ENCODE peak calls at places on chromosomes 3 and 15, in nine cellular contexts. V is fibroblast of lung; X is right cardiac atrium; B is Karpas-422; I is WERI-Rb-1; P is body of pancreas; U is HepG2; W is pancreas; Z is CD4-positive, alpha-beta T cell. F is an unnamed sample.
A peak's percentile ranks its signal among the peaks of the same experiment; 100 is the strongest.

GRCh38 chr15:100661161-100661560 is 58.8 kb downstream of the ASB7 start:
- DNase-seq in B (peak; percentile 19), Z (no peak), V (no peak), I (no peak), P (no peak), X (no peak), W (no peak), U (no peak), F (no peak)

GRCh38 chr3:172839679-172840078 is 89.2 kb downstream of the ECT2 start:
- DNase-seq in V (no peak), W (peak; percentile 24), X (no peak), P (peak; percentile 7), Z (no peak), I (no peak), U (no peak), B (no peak), F (no peak)

GRCh38 chr3:194257916-194258668 is 93.0 kb downstream of the CPN2 start:
- DNase-seq in B (no peak), W (no peak), I (no peak), P (no peak), X (no peak), U (no peak), Z (no peak), V (no peak), F (no peak)

GRCh38 chr3:157271283-157271882 is 111.4 kb upstream of the CCNL1 start:
- DNase-seq in X (no peak), P (no peak), U (no peak), V (no peak), Z (no peak), I (no peak), B (peak; percentile 42), W (no peak), F (no peak)

GRCh38 chr15:31037731-31038477 is 46.5 kb upstream of the MTMR10 start:
- DNase-seq in Z (no peak), I (no peak), U (no peak), V (no peak), X (no peak), B (no peak), P (no peak), W (no peak), F (no peak)

GRCh38 chr15:92681141-92681622 is 25.6 kb upstream of the FAM174B start:
- DNase-seq in B (no peak), V (peak; percentile 76), I (no peak), W (no peak), U (no peak), X (no peak), Z (no peak), P (peak; percentile 47), F (peak; percentile 55)

GRCh38 chr3:10709110-10709781 is 106.8 kb upstream of the SLC6A11 start:
- DNase-seq in I (peak; percentile 28), P (no peak), W (no peak), Z (no peak), V (no peak), U (no peak), X (no peak), B (no peak), F (no peak)

GRCh38 chr15:101561584-101561906 is 72.0 kb upstream of the PCSK6 start:
- DNase-seq in Z (no peak), B (no peak), I (no peak), W (no peak), V (no peak), X (no peak), P (no peak), U (no peak), F (no peak)

GRCh38 chr3:194687638-194688206 is 2.0 kb downstream of the FAM43A start:
- DNase-seq in I (no peak), Z (peak; percentile 53), B (peak; percentile 95), V (peak; percentile 69), W (peak; percentile 41), U (no peak), P (peak; percentile 48), X (peak; percentile 90), F (no peak)

GRCh38 chr3:39065197-39065596 is 13.4 kb downstream of the WDR48 start:
- DNase-seq in B (peak; percentile 84), P (no peak), Z (no peak), V (peak; percentile 68), X (no peak), W (no peak), U (peak; percentile 29), I (peak; percentile 27), F (peak; percentile 2)

GRCh38 chr3:174083706-174084105 is 686.2 kb downstream of the NLGN1 start:
- DNase-seq in Z (no peak), I (no peak), V (no peak), B (no peak), X (no peak), U (no peak), P (no peak), W (no peak), F (no peak)

GRCh38 chr3:53159415-53160135 is 1.4 kb upstream of the PRKCD start:
- DNase-seq in P (peak; percentile 96), B (no peak), V (no peak), Z (no peak), W (peak; percentile 95), I (no peak), U (peak; percentile 95), X (no peak), F (no peak)

GRCh38 chr3:172641291-172641690 is 69.6 kb downstream of the NCEH1 start:
- DNase-seq in X (no peak), U (no peak), V (no peak), B (peak; percentile 27), I (no peak), Z (no peak), P (no peak), W (no peak), F (no peak)

GRCh38 chr3:58065700-58066167 is 57.5 kb downstream of the FLNB start:
- DNase-seq in P (peak; percentile 60), I (no peak), V (peak; percentile 33), X (no peak), Z (no peak), U (peak; percentile 84), W (peak; percentile 47), B (no peak), F (peak; percentile 50)

GRCh38 chr3:29978036-29978435 is 628.4 kb upstream of the TGFBR2 start:
- DNase-seq in P (no peak), X (no peak), V (peak; percentile 32), W (no peak), I (no peak), B (no peak), Z (no peak), U (no peak), F (no peak)

GRCh38 chr3:72830452-72831217 is 17.6 kb downstream of the SHQ1 start:
- DNase-seq in W (no peak), Z (no peak), V (peak; percentile 76), X (no peak), B (no peak), P (no peak), I (no peak), U (no peak), F (no peak)

GRCh38 chr15:29090617-29091466 is 178.8 kb downstream of the NSMCE3 start:
- DNase-seq in W (no peak), I (peak; percentile 55), V (no peak), Z (peak; percentile 46), U (peak; percentile 12), B (peak; percentile 77), X (no peak), P (no peak), F (peak; percentile 19)

GRCh38 chr15:49370782-49371181 is 52.3 kb upstream of the FGF7 start:
- DNase-seq in Z (no peak), P (no peak), U (no peak), W (no peak), V (peak; percentile 8), I (no peak), B (no peak), X (no peak), F (no peak)

GRCh38 chr3:61417352-61417751 is 144.0 kb upstream of the PTPRG start:
- DNase-seq in Z (no peak), P (no peak), U (no peak), I (no peak), X (no peak), V (peak; percentile 17), W (no peak), B (no peak), F (no peak)

GRCh38 chr3:185207931-185208746 is 45.7 kb downstream of the EHHADH start:
- DNase-seq in I (no peak), Z (no peak), U (no peak), P (no peak), V (peak; percentile 91), W (no peak), B (peak; percentile 84), X (no peak), F (no peak)

GRCh38 chr15:22980189-22981136 is at the start of gene CYFIP1:
- DNase-seq in Z (no peak), B (no peak), U (peak; percentile 68), V (peak; percentile 88), X (peak; percentile 96), I (peak; percentile 34), W (peak; percentile 89), P (peak; percentile 92), F (peak; percentile 79)

GRCh38 chr3:70433091-70433490 is 120.7 kb upstream of the MDFIC2 start:
- DNase-seq in X (no peak), P (no peak), B (no peak), I (no peak), V (peak; percentile 37), Z (no peak), U (no peak), W (no peak), F (no peak)

GRCh38 chr3:166510382-166510781 is 673.2 kb upstream of the BCHE start:
- DNase-seq in V (no peak), I (peak; percentile 60), B (no peak), X (no peak), W (no peak), U (no peak), Z (no peak), P (no peak), F (peak; percentile 66)
- H3K9me3 ChIP-seq in V (no peaks in the 10 kb centered on the region), I (no peaks in the 10 kb centered on the region), B (no peaks in the 10 kb centered on the region), X (no peaks in the 10 kb centered on the region), W (no peaks in the 10 kb centered on the region), U (no peaks in the 10 kb centered on the region), Z (peaks cover 7% of the 10 kb centered on the region), P (no peaks in the 10 kb centered on the region), F (no peaks in the 10 kb centered on the region)

DNA sequence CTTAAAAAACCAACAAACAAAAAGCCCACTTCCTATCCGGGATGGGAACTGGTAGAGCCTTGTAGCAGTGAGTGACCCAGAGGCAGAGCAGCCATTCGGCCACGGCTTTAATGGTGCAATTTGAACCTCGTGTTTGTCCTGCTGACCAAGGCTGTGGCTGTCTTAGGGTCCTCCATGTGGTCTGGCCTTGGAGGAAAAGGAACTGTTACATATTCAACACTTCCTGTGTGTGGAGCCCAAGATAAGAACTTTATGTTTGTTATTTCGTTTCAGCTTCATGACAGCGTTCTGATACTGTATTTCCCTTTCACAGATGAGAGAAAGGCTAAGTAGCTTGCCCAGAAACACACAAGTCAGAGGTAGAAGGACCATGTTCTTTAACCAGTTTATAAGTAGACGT is 269.8 kb downstream of the SV2B start:
- DNase-seq in I (no peak), P (no peak), W (no peak), Z (no peak), X (no peak), V (no peak), U (no peak), B (no peak), F (no peak)
- H3K27ac ChIP-seq in I (no peak overlapping the region), P (no peak overlapping the region), W (no peak overlapping the region), Z (no peak overlapping the region), X (no peak overlapping the region), V (no peak overlapping the region), U (no peak overlapping the region), B (no peak overlapping the region), F (no peak overlapping the region)

GRCh38 chr3:113312416-113312815 is 101.1 kb downstream of the BOC start:
- DNase-seq in U (no peak), I (no peak), B (no peak), Z (no peak), P (no peak), X (no peak), W (no peak), V (no peak), F (no peak)
- H3K9me3 ChIP-seq in U (no peaks in the 10 kb centered on the region), I (peaks cover 8% of the 10 kb centered on the region), B (peaks cover 19% of the 10 kb centered on the region), Z (peaks cover 6% of the 10 kb centered on the region), P (no peaks in the 10 kb centered on the region), X (no peaks in the 10 kb centered on the region), W (no peaks in the 10 kb centered on the region), V (no peaks in the 10 kb centered on the region), F (peaks cover 5% of the 10 kb centered on the region)

GRCh38 chr3:196666001-196666867 is 26.7 kb downstream of the NRROS start:
- DNase-seq in V (peak; percentile 75), I (peak; percentile 87), X (no peak), W (no peak), B (no peak), P (no peak), Z (no peak), U (peak; percentile 91), F (peak; percentile 95)
- H3K27ac ChIP-seq in V (peak overlapping the region; percentile 16), I (peak overlapping the region; percentile 66), X (peak overlapping the region; percentile 23), W (no peak overlapping the region), B (no peak overlapping the region), P (no peak overlapping the region), Z (no peak overlapping the region), U (peak overlapping the region; percentile 40), F (peak overlapping the region; percentile 71)

F was measured in SJCRH30.